ENCODE peak calls at places on chromosome 17, in ten cellular contexts. G is A549, J is ovary, C is uterus, I is lower leg skin, P is Peyer's patch, O is IMR-90, F is esophagus squamous epithelium, K is heart left ventricle, T is upper lobe of left lung. M is an unnamed sample.

GRCh38 chr17:80927791-80928216 is 63.8 kb upstream of the CHMP6 start:
- DNase-seq in T (no peak), K (no peak), J (no peak), P (peak), F (no peak), G (no peak), O (peak), I (no peak), C (no peak), M (no peak)

GRCh38 chr17:4582101-4582501 is 2.2 kb upstream of the SMTNL2 start:
- DNase-seq in P (no peak), K (no peak), O (no peak), C (no peak), J (no peak), I (no peak), F (no peak), T (peak), G (no peak), M (no peak)

GRCh38 chr17:27306276-27306820 is 12.4 kb downstream of the WSB1 start:
- DNase-seq in G (no peak), F (no peak), O (no peak), T (no peak), J (no peak), I (no peak), C (no peak), P (no peak), K (no peak), M (no peak)

GRCh38 chr17:58282442-58282841 is 1.7 kb upstream of the MPO start:
- DNase-seq in C (no peak), O (no peak), G (no peak), J (no peak), K (no peak), I (no peak), F (no peak), P (no peak), T (no peak), M (no peak)

GRCh38 chr17:58084317-58084981 is 1.2 kb downstream of the DYNLL2 start:
- DNase-seq in O (no peak), P (peak), C (peak), T (no peak), G (peak), K (peak), F (no peak), I (no peak), J (peak), M (peak)

GRCh38 chr17:4172356-4172755 is 29.4 kb downstream of the CYB5D2 start:
- DNase-seq in P (no peak), T (no peak), G (no peak), I (no peak), K (no peak), F (no peak), J (no peak), O (no peak), C (no peak), M (no peak)

GRCh38 chr17:45231481-45232116 is 9.9 kb downstream of the FMNL1 start:
- DNase-seq in I (peak), J (no peak), T (no peak), K (no peak), C (no peak), O (no peak), G (peak), F (no peak), P (peak), M (no peak)

GRCh38 chr17:53092072-53092471 is 730.7 kb upstream of the KIF2B start:
- DNase-seq in J (no peak), I (no peak), O (no peak), T (no peak), F (no peak), P (no peak), C (no peak), G (no peak), K (no peak), M (no peak)

GRCh38 chr17:38797828-38798227 is 1.5 kb downstream of the PIP4K2B start:
- DNase-seq in T (no peak), K (no peak), F (no peak), J (no peak), O (peak), I (no peak), G (no peak), P (no peak), C (no peak), M (no peak)

GRCh38 chr17:37743612-37743874 is 1.3 kb downstream of the HNF1B start:
- DNase-seq in K (no peak), J (no peak), T (peak), G (peak), C (no peak), O (no peak), I (no peak), P (peak), F (no peak), M (no peak)

GRCh38 chr17:63983326-63983725 is 10.6 kb upstream of the SCN4A start:
- DNase-seq in C (no peak), O (no peak), P (no peak), I (no peak), F (no peak), K (peak), T (no peak), J (no peak), G (no peak), M (no peak)

GRCh38 chr17:443109-443508 is 90.5 kb upstream of the RPH3AL start:
- DNase-seq in K (no peak), O (no peak), I (no peak), T (peak), J (no peak), G (no peak), P (no peak), C (no peak), F (no peak), M (no peak)

GRCh38 chr17:44909681-44910144 is 5.6 kb downstream of the GFAP start:
- DNase-seq in O (peak), F (no peak), C (no peak), I (no peak), J (no peak), G (no peak), K (no peak), T (no peak), P (no peak), M (no peak)

GRCh38 chr17:4482338-4483011 is 16.2 kb upstream of the SPNS2 start:
- DNase-seq in C (no peak), G (no peak), P (no peak), I (no peak), F (no peak), O (no peak), J (no peak), T (no peak), K (no peak), M (no peak)

GRCh38 chr17:43880420-43880991 is 26.8 kb downstream of the MPP2 start:
- DNase-seq in I (no peak), K (no peak), O (no peak), F (no peak), G (peak), C (no peak), P (peak), J (no peak), T (no peak), M (peak)

DNA sequence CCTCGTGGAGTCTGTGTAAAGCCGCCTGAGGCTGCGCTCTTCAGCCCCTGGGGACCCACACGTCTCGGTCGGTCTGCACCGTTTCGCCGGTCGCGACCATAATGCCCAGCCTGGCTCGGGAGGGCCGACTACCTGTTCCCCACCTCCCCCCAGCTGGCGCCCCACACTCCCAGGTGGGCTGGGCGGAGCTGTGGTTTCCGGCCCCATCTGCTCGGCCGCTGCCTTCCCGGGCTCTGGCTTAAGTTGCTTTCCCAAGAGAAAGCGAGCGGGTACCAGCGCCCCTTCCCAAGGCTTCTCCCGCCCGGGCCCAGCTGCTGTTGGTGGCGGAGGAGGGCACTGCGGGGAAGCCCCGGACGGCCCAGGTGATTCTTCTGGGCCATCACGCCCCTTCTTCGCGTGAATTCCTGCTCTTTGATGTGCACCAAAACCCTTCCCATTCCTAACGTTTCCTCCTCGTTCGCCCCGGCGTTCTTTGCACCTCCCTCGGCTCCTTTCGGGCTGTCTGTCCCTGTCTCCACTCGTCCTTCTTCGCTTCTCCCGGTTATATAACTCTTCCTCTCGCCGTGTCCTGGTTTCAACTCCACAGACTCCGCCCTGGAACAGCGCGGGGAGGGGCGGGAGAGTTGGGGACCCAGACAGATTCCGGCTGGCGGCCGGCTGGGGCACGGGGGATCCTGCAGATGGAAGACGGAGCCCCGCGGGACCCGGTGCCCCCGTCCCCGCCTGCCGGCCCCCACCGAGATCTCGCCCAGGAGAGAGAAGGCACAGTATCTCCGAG is 2.0 kb downstream of the KDM6B start:
- DNase-seq in O (peak), C (peak), P (peak), K (peak), G (peak), I (peak), J (peak), F (no peak), T (peak), M (no peak)
- TF ChIP-seq POLR2A in O (peak), C (peak), P (no peak), K (peak), G (peak), I (no peak), J (peak), F (peak), T (peak), M (peak)

DNA sequence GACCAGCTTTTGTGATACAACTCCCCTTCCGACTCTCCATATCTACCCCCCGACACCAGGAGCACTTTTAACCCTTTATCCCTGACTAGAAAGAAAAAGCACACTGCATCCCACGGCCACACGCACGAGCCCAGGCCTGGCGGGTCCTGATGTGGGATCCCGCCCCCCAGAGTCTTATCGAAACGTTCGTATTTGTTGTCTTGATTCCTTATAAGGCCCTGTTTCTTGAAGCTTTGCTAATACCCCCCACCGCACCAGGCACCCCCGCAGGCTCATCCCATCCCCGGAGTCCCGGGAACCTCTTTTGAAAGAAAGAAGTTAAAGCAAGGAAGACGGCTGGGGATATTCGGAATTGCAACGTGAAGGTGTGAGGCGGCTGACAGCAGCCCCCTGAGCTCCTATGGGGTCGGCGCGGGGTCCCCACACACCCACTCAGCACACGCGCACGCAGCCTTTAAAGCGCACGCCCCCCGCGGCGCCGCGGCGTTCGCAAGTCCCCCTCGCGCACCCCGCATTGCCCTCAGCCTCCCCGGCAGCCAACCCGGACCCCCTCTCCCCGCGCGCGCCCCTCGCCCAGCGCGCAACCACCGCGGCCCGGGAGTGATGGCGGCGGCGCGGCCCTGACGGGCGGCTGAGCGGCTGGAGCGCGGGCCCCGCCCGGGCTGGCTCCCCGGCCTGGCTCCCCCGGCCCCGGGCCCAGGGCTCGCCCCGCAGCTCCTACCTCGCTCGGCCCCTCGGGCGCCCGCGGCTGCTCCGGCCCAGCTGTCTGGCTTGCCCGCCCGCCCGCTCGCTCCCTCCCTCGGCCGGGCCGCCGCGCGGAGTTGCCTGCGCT is 448 bp downstream of the STAT5B start:
- DNase-seq in C (peak), K (peak), O (peak), F (no peak), J (peak), P (no peak), I (no peak), T (peak), G (no peak), M (peak)
- TF ChIP-seq POLR2A in C (no peak), K (no peak), O (peak), F (no peak), J (no peak), P (no peak), I (peak), T (no peak), G (no peak), M (peak)

GRCh38 chr17:78142113-78142861 is 3.9 kb upstream of the C17orf99 start:
- DNase-seq in P (peak), T (no peak), O (peak), I (peak), C (no peak), K (no peak), F (no peak), G (peak), J (no peak), M (no peak)

GRCh38 chr17:78141437-78142112 is 4.6 kb upstream of the C17orf99 start:
- DNase-seq in P (no peak), K (no peak), T (peak), G (no peak), F (no peak), O (no peak), I (no peak), J (no peak), C (no peak), M (no peak)

GRCh38 chr17:78138204-78139060 is 7.8 kb upstream of the C17orf99 start:
- DNase-seq in O (no peak), G (no peak), J (no peak), P (no peak), T (peak), C (no peak), K (no peak), F (no peak), I (no peak), M (no peak)

GRCh38 chr17:78137392-78138203 is 7.0 kb downstream of the TMC8 start:
- DNase-seq in F (no peak), C (no peak), O (no peak), G (peak), J (no peak), T (peak), I (no peak), K (no peak), P (no peak), M (peak)

GRCh38 chr17:78140169-78141051 is 5.8 kb upstream of the C17orf99 start:
- DNase-seq in T (peak), O (peak), P (peak), G (peak), K (peak), F (peak), C (peak), J (peak), I (peak), M (peak)
- TF ChIP-seq POLR2A in T (peak), O (no peak), P (no peak), G (peak), K (peak), F (no peak), C (peak), J (no peak), I (no peak), M (peak)

DNA sequence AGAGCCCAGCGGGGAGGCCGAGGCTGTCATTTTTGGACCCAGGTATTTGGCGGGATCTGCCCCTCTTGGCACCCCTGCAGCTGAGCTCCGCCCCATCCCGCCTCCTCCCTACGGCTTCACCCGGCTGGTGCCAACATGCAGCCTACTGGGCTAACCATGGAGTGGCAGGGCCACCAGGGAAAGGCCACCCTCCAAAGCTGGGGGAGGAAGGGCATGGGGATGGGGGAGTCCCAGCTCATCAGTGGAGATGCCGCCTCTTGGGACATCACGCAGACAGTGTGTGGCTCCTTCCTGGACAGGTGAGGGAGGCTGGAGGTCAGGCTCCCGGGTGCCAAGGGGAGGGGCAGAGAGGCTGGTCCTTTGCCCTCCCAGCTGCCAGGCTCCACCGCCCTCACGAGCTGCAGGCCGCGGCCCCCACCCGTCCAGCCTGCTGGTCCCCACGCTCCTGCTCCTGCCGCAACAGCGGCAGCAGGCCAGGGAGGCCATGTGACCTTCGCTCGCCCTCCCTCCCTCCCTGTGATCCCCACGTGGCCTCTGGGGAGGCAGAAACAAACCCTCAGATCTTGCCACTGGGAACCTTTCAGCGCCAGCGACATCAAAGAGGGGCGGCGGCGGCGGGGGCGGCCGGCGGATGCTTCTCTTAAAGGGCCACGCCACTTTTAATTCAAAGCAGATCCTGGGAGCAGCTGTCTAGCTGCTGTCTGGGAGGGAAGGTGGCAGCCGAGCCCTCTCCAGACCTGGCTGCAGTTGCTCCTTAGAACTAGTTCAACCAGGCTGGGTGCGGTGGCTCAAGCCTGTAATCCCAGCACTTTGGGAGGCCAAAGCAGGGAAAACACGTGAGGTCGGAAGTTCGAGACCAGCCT is 6.8 kb upstream of the NOTUM start:
- DNase-seq in G (peak), I (peak), K (peak), P (peak), C (peak), T (peak), O (peak), F (no peak), J (peak), M (peak)
- TF ChIP-seq POLR2A in G (no peak), I (no peak), K (no peak), P (no peak), C (no peak), T (no peak), O (no peak), F (no peak), J (no peak), M (no peak)

GRCh38 chr17:75313941-75314550 is 24.8 kb upstream of the SLC25A19 start:
- DNase-seq in P (no peak), F (no peak), T (no peak), C (no peak), J (no peak), K (no peak), O (peak), I (no peak), G (no peak), M (no peak)

GRCh38 chr17:75318211-75318610 is 29.0 kb upstream of the SLC25A19 start:
- DNase-seq in K (no peak), J (no peak), T (no peak), G (no peak), F (no peak), P (no peak), O (no peak), I (no peak), C (no peak), M (no peak)

GRCh38 chr17:75315541-75316243 is 26.5 kb upstream of the SLC25A19 start:
- DNase-seq in O (peak), C (no peak), G (no peak), K (no peak), J (no peak), I (no peak), P (no peak), F (no peak), T (peak), M (no peak)

GRCh38 chr17:75317671-75318070 is 28.4 kb upstream of the SLC25A19 start:
- DNase-seq in T (no peak), K (no peak), J (no peak), C (no peak), G (no peak), P (no peak), I (no peak), F (no peak), O (no peak), M (no peak)

GRCh38 chr17:75316253-75316652 is 27.0 kb upstream of the SLC25A19 start:
- DNase-seq in J (no peak), T (no peak), I (no peak), G (no peak), F (no peak), K (no peak), C (no peak), O (no peak), P (no peak), M (no peak)
- TF ChIP-seq POLR2A in J (no peak), T (no peak), I (no peak), G (no peak), F (no peak), K (no peak), C (no peak), O (no peak), P (no peak), M (no peak)

M was measured in erythroblast.